ENCODE peak calls at places on chromosome 6, in five cellular contexts. One of them, this sample, is unnamed.

GRCh38 chr6:125314019-125314581 is 12.3 kb upstream of the HDDC2 start:
- DNase-seq in choroid plexus epithelial cell: peak; percentile 86
- DNase-seq in pancreas: no peak
- DNase-seq in fibroblast of mammary gland: peak; percentile 75
- DNase-seq in A673: peak; percentile 82
- DNase-seq in this sample: peak; percentile 64

GRCh38 chr6:169904051-169904922 is 152.9 kb downstream of the ERMARD start:
- DNase-seq in A673: no peak
- DNase-seq in fibroblast of mammary gland: no peak
- DNase-seq in pancreas: peak; percentile 52
- DNase-seq in choroid plexus epithelial cell: no peak
- DNase-seq in this sample: no peak

GRCh38 chr6:122726649-122727048 is 52.9 kb upstream of the FABP7 start:
- DNase-seq in pancreas: no peak
- DNase-seq in A673: peak; percentile 50
- DNase-seq in fibroblast of mammary gland: peak; percentile 30
- DNase-seq in choroid plexus epithelial cell: peak; percentile 57
- DNase-seq in this sample: no peak

GRCh38 chr6:63573899-63574553 is 1.7 kb downstream of the LOC128125822 start:
- DNase-seq in pancreas: no peak
- DNase-seq in choroid plexus epithelial cell: peak; percentile 78
- DNase-seq in A673: peak; percentile 85
- DNase-seq in fibroblast of mammary gland: peak; percentile 71
- DNase-seq in this sample: peak; percentile 57

GRCh38 chr6:158290659-158291058 is 21.6 kb upstream of the TULP4 start:
- DNase-seq in fibroblast of mammary gland: no peak
- DNase-seq in A673: no peak
- DNase-seq in choroid plexus epithelial cell: no peak
- DNase-seq in pancreas: no peak
- DNase-seq in this sample: peak; percentile 57

GRCh38 chr6:43405354-43405753 is 22.0 kb upstream of the ABCC10 start:
- DNase-seq in A673: no peak
- DNase-seq in pancreas: no peak
- DNase-seq in fibroblast of mammary gland: peak; percentile 60
- DNase-seq in choroid plexus epithelial cell: no peak
- DNase-seq in this sample: no peak

GRCh38 chr6:53673138-53673801 is 7.7 kb upstream of the KLHL31 start:
- DNase-seq in pancreas: no peak
- DNase-seq in A673: peak; percentile 87
- DNase-seq in fibroblast of mammary gland: peak; percentile 79
- DNase-seq in choroid plexus epithelial cell: peak; percentile 90
- DNase-seq in this sample: no peak

GRCh38 chr6:84353459-84354423 is 126.3 kb upstream of the CEP162 start:
- DNase-seq in choroid plexus epithelial cell: no peak
- DNase-seq in pancreas: no peak
- DNase-seq in A673: no peak
- DNase-seq in fibroblast of mammary gland: no peak
- DNase-seq in this sample: no peak

GRCh38 chr6:33908025-33908424 is 104.2 kb upstream of the MLN start:
- DNase-seq in A673: no peak
- DNase-seq in choroid plexus epithelial cell: no peak
- DNase-seq in fibroblast of mammary gland: no peak
- DNase-seq in pancreas: no peak
- DNase-seq in this sample: no peak

GRCh38 chr6:25006565-25007001 is 70.8 kb upstream of the RIPOR2 start:
- DNase-seq in pancreas: no peak
- DNase-seq in A673: no peak
- DNase-seq in choroid plexus epithelial cell: peak; percentile 73
- DNase-seq in fibroblast of mammary gland: peak; percentile 83
- DNase-seq in this sample: peak; percentile 57

GRCh38 chr6:37698264-37699137 is 818 bp upstream of the MDGA1 start:
- DNase-seq in fibroblast of mammary gland: no peak
- DNase-seq in choroid plexus epithelial cell: peak; percentile 43
- DNase-seq in A673: peak; percentile 69
- DNase-seq in pancreas: peak; percentile 82
- DNase-seq in this sample: peak; percentile 33

GRCh38 chr6:34028691-34029360 is 117.1 kb downstream of the GRM4 start:
- DNase-seq in pancreas: no peak
- DNase-seq in A673: no peak
- DNase-seq in fibroblast of mammary gland: no peak
- DNase-seq in choroid plexus epithelial cell: no peak
- DNase-seq in this sample: no peak

DNA sequence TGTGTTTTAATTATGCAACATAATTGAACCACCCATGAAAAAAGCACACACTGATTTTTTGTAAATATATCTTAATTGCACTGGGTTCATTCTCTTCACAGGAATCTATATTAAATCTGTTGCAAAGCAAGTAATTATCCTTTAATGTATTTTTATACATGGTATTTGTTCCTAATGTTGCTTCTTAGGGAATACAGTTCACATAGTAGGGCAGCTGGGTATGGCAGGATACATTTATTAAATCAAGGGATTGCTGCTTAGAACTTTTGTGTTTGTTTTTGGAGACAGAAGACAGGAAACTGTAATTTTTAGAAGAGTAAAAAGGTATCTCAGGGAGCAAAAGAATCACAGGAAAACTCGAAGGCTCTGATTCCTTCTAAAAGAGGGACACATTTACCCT is 980 bp upstream of the SMIM13 start:
- DNase-seq in fibroblast of mammary gland: no peak
- DNase-seq in choroid plexus epithelial cell: no peak
- DNase-seq in pancreas: no peak
- DNase-seq in A673: no peak
- DNase-seq in this sample: no peak
- H3K4me3 ChIP-seq in fibroblast of mammary gland: peak overlapping the region; percentile 91
- H3K4me3 ChIP-seq in choroid plexus epithelial cell: peak overlapping the region; percentile 100
- H3K4me3 ChIP-seq in pancreas: peak overlapping the region; percentile 93
- H3K4me3 ChIP-seq in A673: peak overlapping the region; percentile 84
- H3K4me3 ChIP-seq in this sample: peak overlapping the region; percentile 64

GRCh38 chr6:144215932-144216667 is 65.8 kb downstream of the STX11 start:
- DNase-seq in choroid plexus epithelial cell: peak; percentile 99
- DNase-seq in fibroblast of mammary gland: peak; percentile 97
- DNase-seq in A673: peak; percentile 97
- DNase-seq in pancreas: peak; percentile 94
- DNase-seq in this sample: peak; percentile 93

GRCh38 chr6:144215402-144215931 is 65.2 kb downstream of the STX11 start:
- DNase-seq in A673: peak; percentile 22
- DNase-seq in choroid plexus epithelial cell: peak; percentile 32
- DNase-seq in pancreas: no peak
- DNase-seq in fibroblast of mammary gland: peak; percentile 56
- DNase-seq in this sample: peak; percentile 44

GRCh38 chr6:144217797-144218196 is 67.3 kb upstream of the UTRN start:
- DNase-seq in A673: no peak
- DNase-seq in pancreas: no peak
- DNase-seq in fibroblast of mammary gland: no peak
- DNase-seq in choroid plexus epithelial cell: no peak
- DNase-seq in this sample: no peak

GRCh38 chr6:144217264-144217663 is 66.9 kb downstream of the STX11 start:
- DNase-seq in pancreas: no peak
- DNase-seq in fibroblast of mammary gland: peak; percentile 27
- DNase-seq in A673: no peak
- DNase-seq in choroid plexus epithelial cell: no peak
- DNase-seq in this sample: no peak

GRCh38 chr6:144216668-144217218 is 66.4 kb downstream of the STX11 start:
- DNase-seq in fibroblast of mammary gland: no peak
- DNase-seq in A673: no peak
- DNase-seq in choroid plexus epithelial cell: no peak
- DNase-seq in pancreas: peak; percentile 82
- DNase-seq in this sample: no peak
- TF ChIP-seq CTCF in fibroblast of mammary gland: peak; percentile 4
- TF ChIP-seq CTCF in A673: no peak
- TF ChIP-seq CTCF in choroid plexus epithelial cell: peak; percentile 27
- TF ChIP-seq CTCF in pancreas: no peak
- TF ChIP-seq CTCF in this sample: peak; percentile 15

GRCh38 chr6:88166901-88167624 is 916 bp upstream of the CNR1 start:
- DNase-seq in fibroblast of mammary gland: no peak
- DNase-seq in pancreas: peak; percentile 55
- DNase-seq in choroid plexus epithelial cell: peak; percentile 11
- DNase-seq in A673: no peak
- DNase-seq in this sample: no peak
- H3K4me3 ChIP-seq in fibroblast of mammary gland: peak overlapping the region; percentile 27
- H3K4me3 ChIP-seq in pancreas: peak overlapping the region; percentile 35
- H3K4me3 ChIP-seq in choroid plexus epithelial cell: peak overlapping the region; percentile 58
- H3K4me3 ChIP-seq in A673: peak overlapping the region; percentile 37
- H3K4me3 ChIP-seq in this sample: peak overlapping the region; percentile 40

GRCh38 chr6:80321011-80321410 is 214.5 kb downstream of the BCKDHB start:
- DNase-seq in pancreas: no peak
- DNase-seq in choroid plexus epithelial cell: no peak
- DNase-seq in fibroblast of mammary gland: no peak
- DNase-seq in A673: no peak
- DNase-seq in this sample: no peak

GRCh38 chr6:80319286-80319685 is 212.8 kb downstream of the BCKDHB start:
- DNase-seq in fibroblast of mammary gland: peak; percentile 47
- DNase-seq in pancreas: no peak
- DNase-seq in choroid plexus epithelial cell: no peak
- DNase-seq in A673: no peak
- DNase-seq in this sample: no peak

GRCh38 chr6:80314531-80314930 is 208.1 kb downstream of the BCKDHB start:
- DNase-seq in fibroblast of mammary gland: no peak
- DNase-seq in A673: no peak
- DNase-seq in pancreas: no peak
- DNase-seq in choroid plexus epithelial cell: no peak
- DNase-seq in this sample: no peak

DNA sequence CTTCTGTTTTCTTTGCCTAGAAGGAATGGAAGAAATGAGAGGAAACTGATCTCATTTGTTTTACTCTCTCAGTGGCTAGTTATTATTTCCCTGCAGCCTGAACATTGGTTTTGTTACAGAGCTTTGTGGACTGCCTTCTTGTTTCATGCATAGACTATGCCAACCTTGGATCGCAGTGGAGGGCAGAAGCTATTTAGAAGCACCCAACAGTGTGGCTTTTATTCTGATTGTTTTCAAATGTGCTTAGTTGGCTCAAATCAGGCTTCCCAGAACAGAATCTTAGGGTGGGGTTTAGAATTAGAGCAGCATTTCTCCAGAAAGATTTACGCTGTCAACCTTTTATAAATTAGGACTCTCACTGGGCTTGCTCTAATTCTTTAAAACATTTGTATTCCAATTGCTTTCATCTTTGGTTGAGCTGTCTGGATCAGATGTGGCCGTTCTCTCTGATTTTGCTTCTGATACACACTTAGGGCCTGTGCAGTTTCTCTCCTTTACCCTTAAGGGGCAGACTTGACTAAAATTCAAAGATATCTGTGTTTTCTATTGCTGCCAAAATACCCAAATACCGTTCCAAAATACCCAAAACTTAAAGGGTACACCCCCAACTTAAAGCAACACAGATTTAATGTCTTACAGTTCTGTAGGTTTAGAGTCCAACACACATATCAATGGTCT is 210.3 kb downstream of the BCKDHB start:
- DNase-seq in fibroblast of mammary gland: peak; percentile 12
- DNase-seq in A673: peak; percentile 35
- DNase-seq in pancreas: no peak
- DNase-seq in choroid plexus epithelial cell: peak; percentile 9
- DNase-seq in this sample: no peak
- TF ChIP-seq CTCF in fibroblast of mammary gland: peak; percentile 33
- TF ChIP-seq CTCF in A673: peak; percentile 47
- TF ChIP-seq CTCF in pancreas: no peak
- TF ChIP-seq CTCF in choroid plexus epithelial cell: no peak
- TF ChIP-seq CTCF in this sample: no peak

GRCh38 chr6:98844244-98845161 is 10.1 kb downstream of the POU3F2 start:
- DNase-seq in A673: peak; percentile 58
- DNase-seq in pancreas: peak; percentile 54
- DNase-seq in fibroblast of mammary gland: no peak
- DNase-seq in choroid plexus epithelial cell: no peak
- DNase-seq in this sample: no peak
- H3K4me3 ChIP-seq in A673: peak overlapping the region; percentile 60
- H3K4me3 ChIP-seq in pancreas: no peak overlapping the region
- H3K4me3 ChIP-seq in fibroblast of mammary gland: no peak overlapping the region
- H3K4me3 ChIP-seq in choroid plexus epithelial cell: no peak overlapping the region
- H3K4me3 ChIP-seq in this sample: peak overlapping the region; percentile 35

GRCh38 chr6:1215023-1215422 is 96.9 kb upstream of the FOXQ1 start:
- DNase-seq in choroid plexus epithelial cell: no peak
- DNase-seq in A673: no peak
- DNase-seq in fibroblast of mammary gland: no peak
- DNase-seq in pancreas: no peak
- DNase-seq in this sample: no peak
- TF ChIP-seq CTCF in choroid plexus epithelial cell: no peak
- TF ChIP-seq CTCF in A673: no peak
- TF ChIP-seq CTCF in fibroblast of mammary gland: no peak
- TF ChIP-seq CTCF in pancreas: no peak
- TF ChIP-seq CTCF in this sample: no peak

DNA sequence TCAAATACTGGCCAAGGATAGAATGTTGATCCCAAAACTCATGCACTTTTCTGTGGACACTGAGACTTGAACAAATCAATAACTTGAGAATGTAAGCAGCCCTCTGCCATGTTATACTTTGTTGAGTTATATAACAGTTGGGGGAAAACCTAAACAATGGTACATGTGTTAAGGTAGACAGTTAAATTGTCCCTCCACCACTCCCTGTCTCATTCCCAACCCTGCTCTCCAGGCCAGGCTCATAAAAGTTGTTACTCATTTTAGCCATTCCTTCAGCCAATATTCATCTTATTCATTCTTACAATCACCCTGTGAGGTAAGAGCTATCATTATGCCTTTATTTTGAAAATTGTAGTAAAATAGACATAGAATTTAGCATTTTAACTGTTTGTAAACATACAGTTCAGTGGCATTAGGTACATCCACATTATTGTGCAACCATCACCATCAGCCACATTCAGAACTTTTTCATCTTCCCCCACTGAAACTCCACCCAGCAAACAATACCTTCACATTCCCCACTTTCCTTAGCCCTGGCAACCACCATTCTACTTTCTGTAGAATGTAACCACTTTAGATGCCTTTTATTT is 38.2 kb upstream of the IER3 start:
- DNase-seq in pancreas: no peak
- DNase-seq in choroid plexus epithelial cell: no peak
- DNase-seq in fibroblast of mammary gland: peak; percentile 63
- DNase-seq in A673: no peak
- DNase-seq in this sample: no peak
- H3K4me3 ChIP-seq in pancreas: no peak overlapping the region
- H3K4me3 ChIP-seq in choroid plexus epithelial cell: no peak overlapping the region
- H3K4me3 ChIP-seq in fibroblast of mammary gland: no peak overlapping the region
- H3K4me3 ChIP-seq in A673: no peak overlapping the region
- H3K4me3 ChIP-seq in this sample: no peak overlapping the region

DNA sequence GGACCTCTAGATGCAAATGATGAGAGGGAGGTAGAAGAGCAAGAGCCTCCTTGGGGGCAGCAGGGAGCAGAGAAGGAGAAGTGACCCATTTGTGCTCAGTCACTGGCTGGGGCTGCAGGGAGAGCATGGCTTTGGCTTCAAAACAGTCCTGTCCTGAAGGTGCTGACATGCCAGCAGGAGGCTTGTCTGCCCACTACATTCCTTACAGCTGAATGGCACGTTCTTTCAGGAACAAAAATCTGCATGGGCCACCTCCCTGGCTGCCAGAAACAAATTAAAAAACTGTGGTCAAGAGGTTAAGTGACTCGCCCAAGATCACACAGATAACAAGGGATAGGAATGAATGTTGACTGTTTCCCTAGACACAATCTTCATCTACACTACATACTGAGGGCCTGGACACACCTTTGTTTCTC is 188.8 kb downstream of the HIVEP2 start:
- DNase-seq in A673: no peak
- DNase-seq in pancreas: no peak
- DNase-seq in fibroblast of mammary gland: peak; percentile 41
- DNase-seq in choroid plexus epithelial cell: peak; percentile 65
- DNase-seq in this sample: no peak
- TF ChIP-seq CTCF in A673: no peak
- TF ChIP-seq CTCF in pancreas: no peak
- TF ChIP-seq CTCF in fibroblast of mammary gland: no peak
- TF ChIP-seq CTCF in choroid plexus epithelial cell: peak; percentile 12
- TF ChIP-seq CTCF in this sample: no peak